ENCODE peak calls at places on chromosomes 11 and 22, in five cellular contexts. V is endothelial cell; Z is CD8-positive, alpha-beta memory T cell; G is NAMALWA; H is left cardiac atrium. E is an unnamed sample.

GRCh38 chr11:70092959-70093358 is 14.8 kb downstream of the ANO1 start:
- DNase-seq in G (no peak), Z (no peak), V (no peak), H (no peak), E (no peak)

GRCh38 chr22:17201285-17201945 is 17.8 kb downstream of the ADA2 start:
- DNase-seq in V (no peak), G (no peak), Z (no peak), H (no peak), E (no peak)

GRCh38 chr11:81644239-81644840 is 1089.3 kb downstream of the FAM181B start:
- DNase-seq in G (peak), H (no peak), Z (peak), V (peak), E (peak)

GRCh38 chr11:11074686-11075370 is 217.0 kb upstream of the ZBED5 start:
- DNase-seq in V (no peak), H (no peak), G (no peak), Z (no peak), E (peak)

GRCh38 chr11:73359930-73360742 is 16.1 kb upstream of the RELT start:
- DNase-seq in H (no peak), G (peak), V (peak), Z (no peak), E (no peak)

GRCh38 chr11:8722156-8722555 is 39.6 kb downstream of the RPL27A start:
- DNase-seq in Z (no peak), H (no peak), G (no peak), V (no peak), E (no peak)

GRCh38 chr22:27727673-27728451 is 73.7 kb downstream of the MN1 start:
- DNase-seq in V (no peak), G (no peak), H (no peak), Z (no peak), E (no peak)

GRCh38 chr11:116086426-116086825 is 582.2 kb upstream of the CADM1 start:
- DNase-seq in Z (no peak), H (no peak), G (no peak), V (no peak), E (no peak)

GRCh38 chr22:25127274-25127673 is 72.4 kb upstream of the CRYBB3 start:
- DNase-seq in Z (no peak), G (no peak), V (no peak), H (no peak), E (no peak)

GRCh38 chr22:36384766-36385400 is 2.9 kb downstream of the MYH9 start:
- DNase-seq in Z (peak), V (peak), H (peak), G (peak), E (peak)